ENCODE peak calls at places on chromosomes 4 and X, in six cellular contexts. One of them, this sample, is unnamed.

GRCh38 chr4:105631818-105632400 is 76.6 kb downstream of the INTS12 start:
- DNase-seq in T-helper 9 cell: no peak
- DNase-seq in stimulated activated CD4-positive, alpha-beta T cell treated with anti-CD3 and anti-CD28 coated beads, Interleukin-2, amount 100 ng/mL, for 48 hours: no peak
- DNase-seq in K562: no peak
- DNase-seq in chondrocyte: no peak
- DNase-seq in B cell: no peak
- DNase-seq in this sample: no peak

GRCh38 chr4:150033937-150034336 is 44.3 kb upstream of the DCLK2 start:
- DNase-seq in T-helper 9 cell: no peak
- DNase-seq in stimulated activated CD4-positive, alpha-beta T cell treated with anti-CD3 and anti-CD28 coated beads, Interleukin-2, amount 100 ng/mL, for 48 hours: no peak
- DNase-seq in K562: no peak
- DNase-seq in chondrocyte: no peak
- DNase-seq in B cell: no peak
- DNase-seq in this sample: no peak

GRCh38 chrX:133529578-133529977 is 114.3 kb upstream of the GPC4 start:
- DNase-seq in T-helper 9 cell: no peak
- DNase-seq in stimulated activated CD4-positive, alpha-beta T cell treated with anti-CD3 and anti-CD28 coated beads, Interleukin-2, amount 100 ng/mL, for 48 hours: no peak
- DNase-seq in K562: no peak
- DNase-seq in chondrocyte: no peak
- DNase-seq in B cell: no peak
- DNase-seq in this sample: no peak

GRCh38 chrX:141185366-141185765 is 8.4 kb upstream of the LDOC1 start:
- DNase-seq in T-helper 9 cell: no peak
- DNase-seq in stimulated activated CD4-positive, alpha-beta T cell treated with anti-CD3 and anti-CD28 coated beads, Interleukin-2, amount 100 ng/mL, for 48 hours: no peak
- DNase-seq in K562: no peak
- DNase-seq in chondrocyte: no peak
- DNase-seq in B cell: no peak
- DNase-seq in this sample: no peak

GRCh38 chr4:73234712-73235111 is 23.9 kb downstream of the ANKRD17 start:
- DNase-seq in T-helper 9 cell: no peak
- DNase-seq in stimulated activated CD4-positive, alpha-beta T cell treated with anti-CD3 and anti-CD28 coated beads, Interleukin-2, amount 100 ng/mL, for 48 hours: no peak
- DNase-seq in K562: no peak
- DNase-seq in chondrocyte: no peak
- DNase-seq in B cell: no peak
- DNase-seq in this sample: no peak

GRCh38 chrX:47523297-47523696 is 37.7 kb upstream of the ARAF start:
- DNase-seq in T-helper 9 cell: peak; percentile 77
- DNase-seq in stimulated activated CD4-positive, alpha-beta T cell treated with anti-CD3 and anti-CD28 coated beads, Interleukin-2, amount 100 ng/mL, for 48 hours: peak; percentile 72
- DNase-seq in K562: peak; percentile 84
- DNase-seq in chondrocyte: no peak
- DNase-seq in B cell: peak; percentile 80
- DNase-seq in this sample: peak; percentile 42

GRCh38 chr4:126916626-126917140 is 716.1 kb upstream of the INTU start:
- DNase-seq in T-helper 9 cell: no peak
- DNase-seq in stimulated activated CD4-positive, alpha-beta T cell treated with anti-CD3 and anti-CD28 coated beads, Interleukin-2, amount 100 ng/mL, for 48 hours: no peak
- DNase-seq in K562: peak; percentile 83
- DNase-seq in chondrocyte: no peak
- DNase-seq in B cell: no peak
- DNase-seq in this sample: no peak

GRCh38 chr4:10611673-10612072 is 72.9 kb downstream of the CLNK start:
- DNase-seq in T-helper 9 cell: no peak
- DNase-seq in stimulated activated CD4-positive, alpha-beta T cell treated with anti-CD3 and anti-CD28 coated beads, Interleukin-2, amount 100 ng/mL, for 48 hours: no peak
- DNase-seq in K562: no peak
- DNase-seq in chondrocyte: no peak
- DNase-seq in B cell: no peak
- DNase-seq in this sample: no peak

GRCh38 chr4:59571805-59572430 is 1628.2 kb upstream of the ADGRL3 start:
- DNase-seq in T-helper 9 cell: no peak
- DNase-seq in stimulated activated CD4-positive, alpha-beta T cell treated with anti-CD3 and anti-CD28 coated beads, Interleukin-2, amount 100 ng/mL, for 48 hours: no peak
- DNase-seq in K562: no peak
- DNase-seq in chondrocyte: no peak
- DNase-seq in B cell: no peak
- DNase-seq in this sample: no peak

This sample was measured in CMK.